ENCODE peak calls at places on chromosome X, in ten cellular contexts. C is T-helper 1 cell; G is posterior vena cava; D is stimulated activated CD4-positive, alpha-beta T cell treated with anti-CD3 and anti-CD28 coated beads, TNF-alpha, amount 100 ng/mL, for 1 hour; M is Calu3; Z is activated naive CD4-positive, alpha-beta T cell treated with anti-CD3 and anti-CD28 coated beads for 36 hours; P is H4; Y is choroid plexus epithelial cell; N is breast epithelium; K is RPMI7951. Q is an unnamed sample.

GRCh38 chrX:136275553-136275952 is 24.4 kb upstream of the MAP7D3 start:
- DNase-seq in D (no peak), P (no peak), Y (no peak), N (no peak), C (no peak), K (no peak), M (no peak), G (no peak), Z (no peak), Q (no peak)

GRCh38 chrX:107537815-107538214 is 88.4 kb downstream of the FRMPD3 start:
- DNase-seq in N (no peak), D (no peak), C (no peak), P (peak), K (peak), Z (peak), Y (peak), G (no peak), M (peak), Q (peak)

GRCh38 chrX:112834016-112834855 is 6.4 kb downstream of the AMOT start:
- DNase-seq in Z (no peak), P (peak), K (peak), Y (peak), C (no peak), M (no peak), D (no peak), G (no peak), N (no peak), Q (no peak)

GRCh38 chrX:2495595-2495994 is 5.2 kb downstream of the DHRSX start:
- DNase-seq in Z (no peak), N (no peak), M (no peak), D (no peak), C (no peak), G (peak), P (no peak), Y (no peak), K (no peak), Q (no peak)

GRCh38 chrX:119871599-119872395 is at the start of the genes NDUFA1 and RNF113A:
- DNase-seq in Z (peak), P (peak), C (peak), Y (peak), D (peak), G (peak), N (peak), K (peak), M (peak), Q (peak)

GRCh38 chrX:6226053-6226645 is 2.5 kb downstream of the NLGN4X start:
- DNase-seq in Z (no peak), M (no peak), D (no peak), N (no peak), G (no peak), K (no peak), P (no peak), C (no peak), Y (no peak), Q (no peak)

GRCh38 chrX:41946973-41947612 is 23.7 kb upstream of the CASK start:
- DNase-seq in N (no peak), P (no peak), Y (peak), G (no peak), K (peak), C (no peak), D (no peak), Z (no peak), M (no peak), Q (no peak)

GRCh38 chrX:129726307-129727111 is 12.3 kb upstream of the XPNPEP2 start:
- DNase-seq in Z (peak), K (peak), N (peak), Y (peak), G (no peak), C (no peak), D (no peak), M (peak), P (peak), Q (peak)

GRCh38 chrX:153970398-153971123 is 1.1 kb downstream of the HCFC1 start:
- DNase-seq in M (peak), C (peak), P (peak), Z (peak), G (peak), D (no peak), Y (peak), N (no peak), K (peak), Q (peak)

GRCh38 chrX:97310373-97310772 is 426.7 kb downstream of the RPA4 start:
- DNase-seq in M (no peak), Z (no peak), P (no peak), Y (peak), G (no peak), C (no peak), K (peak), D (no peak), N (no peak), Q (peak)

GRCh38 chrX:69066966-69067525 is 98.2 kb downstream of the PJA1 start:
- DNase-seq in N (no peak), D (no peak), K (no peak), M (no peak), G (peak), Y (peak), Z (no peak), P (no peak), C (no peak), Q (no peak)

GRCh38 chrX:17377047-17377692 is 2.2 kb downstream of the NHS start:
- DNase-seq in P (peak), C (no peak), N (peak), Z (peak), M (peak), Y (peak), D (no peak), G (peak), K (peak), Q (no peak)

GRCh38 chrX:146396409-146396808 is 413.2 kb upstream of the CXorf51B start:
- DNase-seq in Y (no peak), M (no peak), D (no peak), K (no peak), P (peak), C (no peak), Z (no peak), G (no peak), N (no peak), Q (no peak)

GRCh38 chrX:74788545-74789086 is 136.6 kb downstream of the NEXMIF start:
- DNase-seq in N (no peak), Z (no peak), D (no peak), M (no peak), G (no peak), C (no peak), P (no peak), Y (no peak), K (no peak), Q (no peak)

GRCh38 chrX:32448320-32448719 is 763.0 kb downstream of the DMD start:
- DNase-seq in C (no peak), M (peak), N (no peak), Z (peak), G (no peak), P (peak), Y (peak), D (no peak), K (no peak), Q (no peak)

GRCh38 chrX:131262738-131263679 is 26.1 kb downstream of the IGSF1 start:
- DNase-seq in K (peak), C (no peak), Y (no peak), M (peak), D (no peak), Z (peak), N (no peak), G (no peak), P (peak), Q (peak)

GRCh38 chrX:115697806-115698205 is 136.8 kb downstream of the PLS3 start:
- DNase-seq in N (no peak), Y (no peak), G (no peak), M (no peak), D (no peak), C (no peak), P (no peak), Z (no peak), K (no peak), Q (no peak)

GRCh38 chrX:39337461-39337860 is 536.2 kb downstream of the MID1IP1 start:
- DNase-seq in P (no peak), C (no peak), D (no peak), Z (no peak), G (no peak), K (no peak), Y (no peak), M (no peak), N (no peak), Q (no peak)

GRCh38 chrX:142998447-142999208 is 27.1 kb upstream of the SPANXN4 start:
- DNase-seq in K (no peak), M (no peak), C (no peak), D (no peak), P (no peak), N (no peak), Y (no peak), Z (no peak), G (no peak), Q (no peak)

GRCh38 chrX:24242649-24243556 is 71.0 kb downstream of the SUPT20HL2 start:
- DNase-seq in Y (peak), C (no peak), N (peak), Z (no peak), D (no peak), K (peak), M (no peak), P (peak), G (peak), Q (peak)

GRCh38 chrX:16946361-16946964 is at the start of gene REPS2:
- DNase-seq in Z (peak), P (peak), N (peak), K (peak), G (peak), Y (peak), C (peak), M (peak), D (peak), Q (peak)

GRCh38 chrX:7132335-7133035 is 15.0 kb upstream of the STS start:
- DNase-seq in Y (peak), D (no peak), G (no peak), C (no peak), Z (peak), K (peak), P (peak), N (peak), M (peak), Q (peak)

GRCh38 chrX:134585446-134585845 is 72.8 kb downstream of the PLAC1 start:
- DNase-seq in G (no peak), N (no peak), Y (no peak), C (no peak), M (no peak), K (no peak), P (no peak), D (no peak), Z (no peak), Q (no peak)

GRCh38 chrX:2828404-2829065 is at the start of gene GYG2:
- DNase-seq in K (peak), Z (no peak), G (no peak), C (no peak), Y (peak), D (no peak), M (peak), N (no peak), P (peak), Q (no peak)

GRCh38 chrX:35380808-35381700 is 417.1 kb upstream of the MAGEB16 start:
- DNase-seq in M (no peak), Z (no peak), C (no peak), G (no peak), D (no peak), P (peak), K (peak), N (no peak), Y (peak), Q (peak)